ENCODE peak calls at places on chromosome 21, in six cellular contexts. B is heart left ventricle, P is uterus, Y is heart right ventricle, A is left ventricle myocardium inferior, H is HepG2. O is an unnamed sample. For H3K36me3 and H3K4me1, the result is how much of the 10 kb centered on the place peaks cover.

GRCh38 chr21:38950388-38951094 is 144.8 kb downstream of the ETS2 start:
- DNase-seq in B (no peak), P (no peak), Y (no peak), A (no peak), H (no peak), O (peak)

GRCh38 chr21:39156024-39156423 is 27.2 kb downstream of the PSMG1 start:
- DNase-seq in B (no peak), P (no peak), Y (no peak), A (no peak), H (no peak), O (no peak)

GRCh38 chr21:37983336-37984095 is 67.3 kb upstream of the KCNJ6 start:
- DNase-seq in B (no peak), P (no peak), Y (no peak), A (no peak), H (no peak), O (no peak)

GRCh38 chr21:34900376-34900775 is 148.7 kb downstream of the RUNX1 start:
- DNase-seq in B (no peak), P (no peak), Y (no peak), A (no peak), H (no peak), O (no peak)

GRCh38 chr21:14923468-14923867 is 141.3 kb downstream of the NRIP1 start:
- DNase-seq in B (no peak), P (no peak), Y (no peak), A (no peak), H (no peak), O (no peak)

GRCh38 chr21:29664615-29665014 is 275.2 kb downstream of the GRIK1 start:
- DNase-seq in B (no peak), P (no peak), Y (no peak), A (no peak), H (no peak), O (no peak)

GRCh38 chr21:39625211-39625895 is 12.6 kb downstream of the B3GALT5 start:
- DNase-seq in B (no peak), P (no peak), Y (no peak), A (no peak), H (no peak), O (no peak)

GRCh38 chr21:15932681-15933200 is 203.0 kb downstream of the USP25 start:
- DNase-seq in B (no peak), P (no peak), Y (no peak), A (no peak), H (no peak), O (no peak)

GRCh38 chr21:35367558-35367957 is 318.5 kb upstream of the RUNX1 start:
- DNase-seq in B (no peak), P (no peak), Y (no peak), A (no peak), H (no peak), O (no peak)

GRCh38 chr21:16454371-16454770 is 724.6 kb downstream of the USP25 start:
- DNase-seq in B (no peak), P (no peak), Y (no peak), A (no peak), H (no peak), O (no peak)

GRCh38 chr21:29443398-29444010 is 144.8 kb downstream of the BACH1 start:
- DNase-seq in B (no peak), P (no peak), Y (no peak), A (no peak), H (no peak), O (no peak)

GRCh38 chr21:30104246-30104645 is 62.4 kb downstream of the CLDN17 start:
- DNase-seq in B (no peak), P (no peak), Y (no peak), A (no peak), H (no peak), O (no peak)

GRCh38 chr21:35071347-35071746 is 22.2 kb upstream of the RUNX1 start:
- DNase-seq in B (no peak), P (no peak), Y (no peak), A (no peak), H (no peak), O (no peak)

GRCh38 chr21:34351786-34352241 is 12.0 kb upstream of the KCNE2 start:
- DNase-seq in B (peak), P (no peak), Y (peak), A (peak), H (peak), O (peak)

GRCh38 chr21:42690586-42690985 is 37.2 kb downstream of the PDE9A start:
- DNase-seq in B (no peak), P (no peak), Y (no peak), A (no peak), H (no peak), O (no peak)

GRCh38 chr21:42688841-42689371 is 35.5 kb downstream of the PDE9A start:
- DNase-seq in B (no peak), P (no peak), Y (no peak), A (no peak), H (no peak), O (no peak)

GRCh38 chr21:42687796-42688195 is 34.4 kb downstream of the PDE9A start:
- DNase-seq in B (no peak), P (no peak), Y (no peak), A (no peak), H (no peak), O (no peak)

GRCh38 chr21:42685954-42686500 is 32.6 kb downstream of the PDE9A start:
- DNase-seq in B (no peak), P (no peak), Y (no peak), A (no peak), H (no peak), O (no peak)

DNA sequence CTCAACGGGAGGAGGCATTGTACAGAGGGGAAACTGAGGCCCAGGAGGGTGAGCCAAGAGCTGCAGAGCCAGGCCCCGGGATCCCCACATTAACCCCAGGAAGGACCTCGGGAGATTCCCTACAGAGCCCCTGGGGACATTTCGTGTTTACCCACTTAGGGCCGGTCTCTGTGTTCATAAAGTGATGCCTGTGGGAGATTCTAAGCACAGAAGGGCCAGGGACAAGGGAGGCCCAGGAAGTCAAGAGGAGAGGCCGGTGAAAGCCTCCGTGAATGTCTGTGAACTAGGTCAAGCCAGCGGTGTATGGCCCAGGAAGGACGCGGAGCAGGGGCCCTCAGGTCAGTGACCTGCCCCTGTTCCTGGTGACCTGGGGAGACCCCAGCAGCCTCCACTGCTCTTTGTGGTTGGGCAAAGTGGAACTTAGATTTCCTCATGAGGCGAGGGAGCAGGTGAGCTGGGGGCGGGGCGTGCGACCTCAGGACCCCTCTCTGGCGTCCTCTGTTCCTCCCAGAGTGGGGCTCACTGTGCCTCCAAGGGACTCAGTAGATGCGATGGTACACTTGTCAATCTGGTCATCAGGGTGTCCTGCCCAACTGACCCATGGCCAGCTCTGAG is 34.9 kb downstream of the PDE9A start:
- DNase-seq in B (no peak), P (no peak), Y (no peak), A (no peak), H (no peak), O (no peak)
- H3K36me3 ChIP-seq in B (under half), P (under half), Y (under half), A (under half), H (under half), O (under half)

GRCh38 chr21:27572681-27573080 is 605.8 kb upstream of the ADAMTS5 start:
- DNase-seq in B (no peak), P (no peak), Y (no peak), A (no peak), H (no peak), O (no peak)
- H3K4me1 ChIP-seq in B (under half), P (under half), Y (under half), A (under half), H (under half), O (under half)

GRCh38 chr21:36397606-36398005 is 12.4 kb downstream of the CHAF1B start:
- DNase-seq in B (no peak), P (no peak), Y (no peak), A (no peak), H (no peak), O (no peak)
- H3K36me3 ChIP-seq in B (under half), P (under half), Y (under half), A (under half), H (under half), O (under half)

GRCh38 chr21:46532080-46532479 is 72.8 kb downstream of the S100B start:
- DNase-seq in B (no peak), P (no peak), Y (no peak), A (no peak), H (no peak), O (no peak)
- H3K4me1 ChIP-seq in B (under half), P (under half), Y (under half), A (under half), H (under half), O (under half)

GRCh38 chr21:32748529-32748928 is 20.7 kb upstream of the SYNJ1 start:
- DNase-seq in B (no peak), P (no peak), Y (no peak), A (no peak), H (peak), O (no peak)
- H3K36me3 ChIP-seq in B (half or more), P (under half), Y (half or more), A (half or more), H (half or more), O (under half)

GRCh38 chr21:42365770-42366169 is 565 bp downstream of the TFF1 start:
- DNase-seq in B (no peak), P (no peak), Y (no peak), A (no peak), H (no peak), O (no peak)
- H3K4me1 ChIP-seq in B (under half), P (under half), Y (under half), A (under half), H (under half), O (under half)

GRCh38 chr21:45039309-45040113 is 34.9 kb upstream of the ADARB1 start:
- DNase-seq in B (no peak), P (no peak), Y (no peak), A (no peak), H (no peak), O (no peak)
- H3K36me3 ChIP-seq in B (under half), P (under half), Y (under half), A (under half), H (under half), O (under half)

GRCh38 chr21:31194510-31195293 is 149.4 kb downstream of the TIAM1 start:
- DNase-seq in B (no peak), P (no peak), Y (no peak), A (no peak), H (no peak), O (peak)
- H3K4me1 ChIP-seq in B (under half), P (under half), Y (under half), A (under half), H (under half), O (under half)

DNA sequence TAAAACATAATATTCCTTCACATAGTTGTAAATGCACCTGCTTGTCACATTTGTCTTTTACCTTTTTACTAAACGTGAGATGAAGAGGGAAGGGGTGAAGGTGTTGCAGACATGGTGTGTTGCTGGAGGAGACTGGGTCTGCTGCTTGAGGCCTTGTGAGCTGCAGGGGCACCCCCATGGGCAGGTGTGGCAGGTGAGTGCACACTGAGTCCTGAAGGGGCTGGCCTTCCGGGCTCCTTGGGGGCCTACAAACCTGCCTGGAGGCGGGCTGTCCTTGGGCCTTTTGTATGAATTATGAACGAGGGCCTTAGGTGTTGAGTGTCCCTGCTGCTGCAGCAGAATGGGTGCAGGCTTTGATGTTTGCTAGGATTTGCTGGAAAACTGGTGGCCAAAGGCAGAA is 3.8 kb downstream of the PCNT start:
- DNase-seq in B (no peak), P (no peak), Y (no peak), A (no peak), H (no peak), O (no peak)
- H3K36me3 ChIP-seq in B (half or more), P (under half), Y (half or more), A (under half), H (under half), O (under half)

GRCh38 chr21:42658320-42659105 is 5.1 kb downstream of the PDE9A start:
- DNase-seq in B (no peak), P (no peak), Y (no peak), A (no peak), H (no peak), O (no peak)

GRCh38 chr21:42657676-42658319 is 4.4 kb downstream of the PDE9A start:
- DNase-seq in B (no peak), P (no peak), Y (no peak), A (no peak), H (no peak), O (no peak)

GRCh38 chr21:42654913-42655796 is 1.7 kb downstream of the PDE9A start:
- DNase-seq in B (no peak), P (no peak), Y (no peak), A (no peak), H (no peak), O (no peak)

GRCh38 chr21:42655797-42656770 is 2.7 kb downstream of the PDE9A start:
- DNase-seq in B (no peak), P (no peak), Y (no peak), A (no peak), H (no peak), O (no peak)

DNA sequence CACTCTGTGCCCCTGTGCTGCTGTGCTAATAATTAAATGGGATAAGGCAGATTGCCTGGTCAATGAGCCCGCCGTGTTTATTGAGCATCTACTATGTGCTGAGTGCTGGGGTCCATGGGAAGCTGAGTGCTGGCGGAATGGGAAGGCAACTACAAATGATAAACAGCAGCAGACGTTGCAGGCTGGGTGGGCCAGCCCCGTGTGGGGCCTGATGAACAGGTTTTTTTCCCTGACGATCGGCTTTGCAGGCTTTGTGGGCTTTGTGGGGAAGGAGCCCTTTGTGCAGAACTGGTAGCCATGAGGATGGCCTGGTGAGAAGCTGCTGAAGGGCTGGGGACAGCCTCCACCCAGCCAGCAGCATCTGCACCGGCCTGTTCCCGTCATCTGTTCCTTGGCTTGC is 3.5 kb downstream of the PDE9A start:
- DNase-seq in B (no peak), P (no peak), Y (no peak), A (no peak), H (no peak), O (no peak)
- H3K4me1 ChIP-seq in B (under half), P (under half), Y (under half), A (under half), H (under half), O (under half)